ENCODE peak calls at places on chromosome 12, in ten cellular contexts. S is CD4-positive, CD25-positive, alpha-beta regulatory T cell; D is transverse colon; J is neuronal stem cell; F is uterus; B is ovary; O is thyroid gland; I is effector memory CD4-positive, alpha-beta T cell; A is psoas muscle; G is hepatocyte. Y is an unnamed sample.
A peak's percentile ranks its signal among the peaks of the same experiment; 100 is the strongest.

GRCh38 chr12:109735051-109735521 is 21.5 kb downstream of the FAM222A start:
- DNase-seq in S (no peak), D (no peak), J (no peak), F (peak; percentile 1), B (peak; percentile 10), O (no peak), I (no peak), A (peak; percentile 9), G (no peak), Y (no peak)

GRCh38 chr12:104733717-104734175 is 224.3 kb downstream of the SLC41A2 start:
- DNase-seq in S (no peak), D (no peak), J (no peak), F (no peak), B (no peak), O (peak; percentile 26), I (no peak), A (no peak), G (no peak), Y (no peak)

GRCh38 chr12:107448198-107448597 is 237.4 kb upstream of the PWP1 start:
- DNase-seq in S (no peak), D (peak; percentile 20), J (peak; percentile 15), F (no peak), B (no peak), O (no peak), I (no peak), A (no peak), G (no peak), Y (no peak)

GRCh38 chr12:63304844-63305243 is 153.8 kb upstream of the AVPR1A start:
- DNase-seq in S (no peak), D (no peak), J (no peak), F (no peak), B (no peak), O (no peak), I (no peak), A (no peak), G (no peak), Y (no peak)

GRCh38 chr12:91640021-91640420 is 457.4 kb upstream of the DCN start:
- DNase-seq in S (no peak), D (no peak), J (no peak), F (no peak), B (no peak), O (no peak), I (no peak), A (no peak), G (no peak), Y (no peak)

GRCh38 chr12:117733292-117733805 is 235.4 kb downstream of the KSR2 start:
- DNase-seq in S (no peak), D (no peak), J (no peak), F (no peak), B (no peak), O (no peak), I (no peak), A (no peak), G (no peak), Y (no peak)

GRCh38 chr12:118689793-118690192 is 291.5 kb upstream of the SRRM4 start:
- DNase-seq in S (no peak), D (no peak), J (no peak), F (no peak), B (no peak), O (no peak), I (no peak), A (no peak), G (no peak), Y (no peak)

GRCh38 chr12:104094284-104094683 is 30.0 kb downstream of the HCFC2 start:
- DNase-seq in S (no peak), D (no peak), J (no peak), F (no peak), B (no peak), O (no peak), I (no peak), A (no peak), G (no peak), Y (no peak)

GRCh38 chr12:32917094-32917611 is 20.6 kb upstream of the PKP2 start:
- DNase-seq in S (no peak), D (no peak), J (no peak), F (no peak), B (no peak), O (no peak), I (no peak), A (no peak), G (no peak), Y (no peak)

GRCh38 chr12:63792333-63792732 is 12.6 kb downstream of the RXYLT1 start:
- DNase-seq in S (no peak), D (no peak), J (no peak), F (no peak), B (no peak), O (no peak), I (no peak), A (no peak), G (no peak), Y (no peak)

GRCh38 chr12:12973019-12973418 is 21.0 kb upstream of the GPRC5D start:
- DNase-seq in S (no peak), D (no peak), J (no peak), F (no peak), B (no peak), O (no peak), I (no peak), A (no peak), G (no peak), Y (no peak)

GRCh38 chr12:12977231-12977630 is 22.8 kb downstream of the HEBP1 start:
- DNase-seq in S (no peak), D (no peak), J (no peak), F (no peak), B (no peak), O (no peak), I (no peak), A (no peak), G (no peak), Y (no peak)

GRCh38 chr12:12976366-12976765 is 23.7 kb downstream of the HEBP1 start:
- DNase-seq in S (no peak), D (no peak), J (no peak), F (peak; percentile 63), B (no peak), O (no peak), I (no peak), A (no peak), G (no peak), Y (no peak)

GRCh38 chr12:12974211-12974610 is 22.2 kb upstream of the GPRC5D start:
- DNase-seq in S (no peak), D (no peak), J (no peak), F (no peak), B (no peak), O (no peak), I (no peak), A (no peak), G (no peak), Y (no peak)

DNA sequence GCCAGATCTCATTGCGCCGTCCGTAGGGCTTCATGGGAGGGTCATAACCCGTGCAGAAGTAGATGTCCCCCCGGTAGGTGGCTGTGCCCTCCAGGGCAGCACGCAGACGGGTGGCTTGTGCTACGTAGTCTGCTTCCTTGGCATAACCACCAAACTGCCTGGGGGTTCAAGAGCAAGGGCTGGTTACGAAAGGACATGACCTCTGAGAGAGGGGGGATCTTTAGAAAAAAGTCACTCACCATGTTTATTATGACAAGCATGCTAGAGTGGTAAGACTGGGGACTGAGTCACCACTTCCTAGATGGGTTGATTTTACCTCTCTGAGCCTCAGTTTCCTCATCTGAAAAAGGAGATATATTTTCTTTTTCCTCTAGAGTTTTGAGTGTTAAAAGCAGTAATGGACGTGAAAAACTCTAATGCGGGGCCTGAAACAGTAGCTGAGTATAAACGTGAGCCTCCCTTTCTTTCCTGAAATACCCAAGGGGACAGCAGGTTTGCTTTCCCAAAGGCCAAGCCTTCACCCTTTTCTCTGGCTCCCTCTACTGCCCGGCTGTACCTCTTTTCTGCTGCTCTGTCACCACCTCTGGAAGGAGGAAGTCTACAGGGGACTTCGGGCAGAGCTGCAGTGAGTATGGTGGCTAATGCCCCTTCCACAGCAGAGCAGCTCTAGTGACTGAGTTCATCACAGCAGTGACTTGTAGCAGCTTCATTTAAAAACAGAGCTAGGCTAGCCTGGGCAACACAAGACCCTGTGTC is 23.5 kb upstream of the GPRC5D start:
- DNase-seq in S (no peak), D (peak; percentile 63), J (no peak), F (peak; percentile 27), B (no peak), O (peak; percentile 40), I (no peak), A (no peak), G (no peak), Y (no peak)
- H3K27ac ChIP-seq in S (no peak overlapping the region), D (peak overlapping the region; percentile 51), J (no peak overlapping the region), F (peak overlapping the region; percentile 82), B (no peak overlapping the region), O (peak overlapping the region; percentile 48), I (no peak overlapping the region), A (no peak overlapping the region), G (no peak overlapping the region), Y (peak overlapping the region; percentile 45)

GRCh38 chr12:8077207-8077606 is 4.9 kb upstream of the NECAP1 start:
- DNase-seq in S (no peak), D (no peak), J (no peak), F (no peak), B (no peak), O (no peak), I (no peak), A (no peak), G (no peak), Y (no peak)
- H3K36me3 ChIP-seq in S (no peaks in the 10 kb centered on the region), D (no peaks in the 10 kb centered on the region), J (no peaks in the 10 kb centered on the region), F (no peaks in the 10 kb centered on the region), B (no peaks in the 10 kb centered on the region), O (no peaks in the 10 kb centered on the region), I (no peaks in the 10 kb centered on the region), A (no peaks in the 10 kb centered on the region), G (no peaks in the 10 kb centered on the region), Y (no peaks in the 10 kb centered on the region)

GRCh38 chr12:111398530-111398929 is 7.2 kb upstream of the SH2B3 start:
- DNase-seq in S (no peak), D (no peak), J (no peak), F (no peak), B (no peak), O (no peak), I (no peak), A (no peak), G (no peak), Y (no peak)
- H3K4me1 ChIP-seq in S (peaks cover 15% of the 10 kb centered on the region), D (peaks cover 23% of the 10 kb centered on the region), J (peaks cover 3% of the 10 kb centered on the region), F (no peaks in the 10 kb centered on the region), B (peaks cover 3% of the 10 kb centered on the region), O (peaks cover 13% of the 10 kb centered on the region), I (peaks cover 7% of the 10 kb centered on the region), A (peaks cover 13% of the 10 kb centered on the region), G (no peaks in the 10 kb centered on the region), Y (no peaks in the 10 kb centered on the region)

DNA sequence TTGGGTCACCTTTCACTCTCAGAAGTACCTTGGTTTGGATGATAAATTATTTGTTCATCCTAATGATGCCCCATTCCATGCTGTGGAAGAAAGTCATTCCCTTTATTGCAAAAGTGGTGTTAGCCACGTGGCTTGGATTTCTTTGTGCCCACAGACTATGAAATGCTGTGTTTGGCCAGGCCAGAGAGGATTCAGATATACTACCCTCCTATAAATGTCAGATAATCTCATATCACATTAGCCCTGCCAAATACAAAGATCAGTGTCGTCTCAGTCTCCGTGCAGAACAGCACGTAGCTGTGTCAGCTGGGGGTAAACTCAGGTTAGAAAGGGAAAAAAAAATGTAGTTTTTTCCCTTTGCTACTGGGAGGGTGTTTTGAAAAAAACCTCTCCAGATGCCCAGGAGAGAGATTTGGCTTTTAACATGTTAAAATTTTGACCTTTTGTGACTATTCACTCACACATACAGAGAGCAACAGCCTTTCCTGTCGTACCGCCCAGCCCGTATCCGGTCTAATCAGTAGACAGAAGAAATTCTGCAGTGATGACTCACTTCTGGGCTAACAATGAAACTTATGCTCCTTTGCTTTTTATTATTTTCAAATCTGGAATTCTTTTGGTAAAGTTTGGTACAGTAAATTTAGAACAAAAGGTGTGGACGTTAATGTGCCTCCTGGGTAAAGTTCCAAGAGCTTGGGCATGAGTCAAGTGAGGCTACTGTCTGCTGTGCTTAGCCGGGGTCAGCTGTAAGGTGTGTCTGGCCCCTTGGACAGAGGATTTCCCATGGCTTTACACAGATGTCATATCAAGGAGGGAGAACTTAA is 8.5 kb upstream of the PTPRB start:
- DNase-seq in S (no peak), D (peak; percentile 42), J (no peak), F (peak; percentile 60), B (no peak), O (peak; percentile 20), I (no peak), A (peak; percentile 41), G (peak; percentile 52), Y (peak; percentile 35)
- H3K27ac ChIP-seq in S (no peak overlapping the region), D (no peak overlapping the region), J (no peak overlapping the region), F (no peak overlapping the region), B (no peak overlapping the region), O (peak overlapping the region; percentile 6), I (no peak overlapping the region), A (peak overlapping the region; percentile 46), G (peak overlapping the region; percentile 54), Y (peak overlapping the region; percentile 79)

Y was measured in lung.